ENCODE peak calls at places on chromosomes 2 and 18, in six cellular contexts. T is GM23338, L is ovary, H is psoas muscle, P is upper lobe of right lung, N is adrenal gland. Z is an unnamed sample. For H3K36me3, the result is how much of the 10 kb centered on the place peaks cover.

GRCh38 chr2:125491663-125492062 is 1164.3 kb upstream of the GYPC start:
- DNase-seq in T (no peak), H (no peak), L (no peak), N (no peak), P (no peak), Z (no peak)

GRCh38 chr2:165239230-165239629 is at the start of gene SCN2A:
- DNase-seq in T (peak), H (no peak), N (no peak), P (no peak), L (no peak), Z (no peak)

GRCh38 chr2:47008381-47009280 is 93.0 kb upstream of the MCFD2 start:
- DNase-seq in P (no peak), H (peak), T (peak), L (peak), N (peak), Z (peak)

GRCh38 chr2:221589696-221590095 is 17.6 kb upstream of the EPHA4 start:
- DNase-seq in N (no peak), P (no peak), H (no peak), L (no peak), T (no peak), Z (no peak)

GRCh38 chr2:224334083-224334482 is 67.8 kb downstream of the FAM124B start:
- DNase-seq in H (no peak), P (no peak), N (no peak), T (no peak), L (no peak), Z (no peak)

GRCh38 chr18:37575646-37576045 is 10.0 kb upstream of the CELF4 start:
- DNase-seq in N (no peak), H (no peak), T (no peak), P (peak), L (no peak), Z (no peak)

GRCh38 chr2:72145658-72146329 is 1.9 kb downstream of the CYP26B1 start:
- DNase-seq in T (peak), H (no peak), P (peak), N (peak), L (no peak), Z (no peak)

GRCh38 chr2:10380048-10380926 is 67.8 kb downstream of the ODC1 start:
- DNase-seq in H (no peak), T (no peak), L (no peak), N (no peak), P (no peak), Z (no peak)

GRCh38 chr2:129636692-129637091 is 342.8 kb upstream of the RAB6C start:
- DNase-seq in H (no peak), N (no peak), P (no peak), T (no peak), L (no peak), Z (no peak)

GRCh38 chr18:950882-951539 is 46.3 kb downstream of the ADCYAP1 start:
- DNase-seq in P (no peak), T (no peak), N (no peak), H (no peak), L (no peak), Z (no peak)

GRCh38 chr18:33583901-33584300 is 5.9 kb downstream of the ASXL3 start:
- DNase-seq in H (no peak), N (no peak), T (no peak), L (no peak), P (no peak), Z (no peak)

GRCh38 chr2:132479140-132479539 is 62.5 kb downstream of the GPR39 start:
- DNase-seq in P (no peak), L (no peak), N (no peak), H (no peak), T (no peak), Z (no peak)

GRCh38 chr2:38239452-38239851 is 137.6 kb downstream of the ATL2 start:
- DNase-seq in T (no peak), N (no peak), H (no peak), L (no peak), P (no peak), Z (no peak)

GRCh38 chr2:215171151-215171550 is 32.7 kb upstream of the ABCA12 start:
- DNase-seq in H (no peak), L (no peak), T (no peak), N (no peak), P (no peak), Z (no peak)

GRCh38 chr2:73117441-73117840 is 4.7 kb upstream of the RAB11FIP5 start:
- DNase-seq in H (no peak), L (no peak), P (no peak), N (no peak), T (no peak), Z (no peak)

GRCh38 chr2:103174711-103175110 is 412.9 kb downstream of the TMEM182 start:
- DNase-seq in N (no peak), H (no peak), L (no peak), P (no peak), T (no peak), Z (no peak)

GRCh38 chr18:55031576-55031975 is 72.3 kb upstream of the CCDC68 start:
- DNase-seq in H (no peak), N (no peak), L (no peak), T (no peak), P (no peak), Z (no peak)

GRCh38 chr2:173451137-173451536 is 96.5 kb downstream of the CDCA7 start:
- DNase-seq in P (no peak), T (no peak), L (no peak), H (no peak), N (no peak), Z (no peak)

GRCh38 chr2:159124441-159124911 is 156.0 kb downstream of the TANC1 start:
- DNase-seq in P (no peak), L (peak), N (peak), H (no peak), T (peak), Z (no peak)

GRCh38 chr2:152861349-152861942 is 143.0 kb downstream of the ARL6IP6 start:
- DNase-seq in L (no peak), T (peak), H (no peak), N (no peak), P (no peak), Z (no peak)

GRCh38 chr2:75289771-75290170 is 90.5 kb upstream of the TACR1 start:
- DNase-seq in N (no peak), T (no peak), H (no peak), L (no peak), P (no peak), Z (no peak)

GRCh38 chr2:20637147-20637546 is 13.8 kb downstream of the HS1BP3 start:
- DNase-seq in N (peak), H (no peak), P (no peak), T (no peak), L (no peak), Z (no peak)

GRCh38 chr2:212448698-212449097 is 89.9 kb downstream of the ERBB4 start:
- DNase-seq in H (no peak), T (no peak), P (no peak), L (no peak), N (no peak), Z (no peak)

DNA sequence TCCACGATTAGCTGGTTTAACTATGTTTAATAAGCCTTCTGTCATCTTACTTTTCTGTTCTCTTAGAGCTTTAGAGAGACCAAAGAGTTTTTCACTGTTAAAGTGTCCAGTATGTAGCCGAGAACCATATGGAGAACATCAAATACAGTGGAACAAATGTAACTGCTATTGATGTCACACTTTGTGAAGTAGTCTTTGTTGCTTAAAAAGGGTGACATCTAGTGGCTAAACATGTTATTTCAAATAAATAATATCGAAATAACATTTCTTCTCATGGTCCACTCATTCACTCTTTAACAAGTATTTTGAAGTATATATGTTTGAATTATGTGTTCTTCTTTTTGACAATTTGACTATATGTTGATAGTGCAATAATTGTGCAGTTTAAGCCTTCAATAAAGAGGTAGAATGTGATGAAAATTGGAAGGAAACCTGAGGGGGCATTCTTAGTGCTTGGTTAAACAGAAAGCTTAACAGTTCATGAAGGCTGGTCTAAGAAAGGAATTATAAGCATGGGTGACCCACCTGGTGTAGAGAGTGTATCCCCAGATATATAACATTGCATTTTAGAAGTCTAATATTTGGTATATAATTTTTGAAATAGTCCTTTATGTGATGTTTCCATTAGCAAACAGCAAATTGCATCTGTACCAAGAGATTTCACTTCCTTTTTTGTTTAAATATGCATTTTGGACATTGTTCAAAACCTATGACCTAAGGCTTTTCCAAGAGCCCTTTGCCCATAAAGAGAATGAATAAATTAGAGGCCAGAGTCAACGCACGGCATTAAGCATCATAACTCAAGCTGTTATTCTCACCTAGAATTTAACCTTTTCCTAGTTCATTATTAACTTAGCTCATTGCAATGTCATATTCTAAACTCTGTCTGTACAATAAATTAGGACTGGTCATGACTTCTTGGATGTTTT is 112.1 kb downstream of the KYNU start:
- DNase-seq in L (no peak), N (no peak), H (no peak), T (peak), P (no peak), Z (no peak)
- TF ChIP-seq CTCF in L (no peak), N (peak), H (peak), T (peak), P (peak), Z (peak)

GRCh38 chr2:240018071-240018750 is 6.9 kb downstream of the NDUFA10 start:
- DNase-seq in T (no peak), N (no peak), H (no peak), L (no peak), P (no peak), Z (no peak)

GRCh38 chr2:240013343-240013742 is 11.8 kb downstream of the NDUFA10 start:
- DNase-seq in L (no peak), T (no peak), H (no peak), P (no peak), N (no peak), Z (no peak)

DNA sequence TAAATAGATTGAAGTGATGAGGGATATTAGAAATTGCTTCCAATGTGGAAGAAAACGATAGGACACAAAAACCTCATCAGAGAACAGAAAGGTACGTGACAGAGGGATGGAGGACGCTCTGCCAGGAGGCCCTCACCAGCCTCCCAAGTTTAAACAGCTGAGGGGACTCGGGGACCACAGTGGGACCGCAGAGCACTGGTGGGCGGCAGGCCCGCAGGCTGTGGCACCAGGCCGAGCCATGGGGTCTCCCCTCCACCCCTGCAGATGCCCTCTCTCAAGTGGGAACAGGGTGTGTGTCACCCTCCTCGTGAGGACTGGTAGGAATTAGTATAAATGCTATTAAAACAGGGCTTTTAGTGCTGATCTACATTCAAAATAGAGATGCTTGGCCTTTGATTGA is 10.8 kb downstream of the NDUFA10 start:
- DNase-seq in H (no peak), L (no peak), N (no peak), P (no peak), T (no peak), Z (no peak)
- H3K36me3 ChIP-seq in H (under half), L (under half), N (half or more), P (half or more), T (under half), Z (half or more)

DNA sequence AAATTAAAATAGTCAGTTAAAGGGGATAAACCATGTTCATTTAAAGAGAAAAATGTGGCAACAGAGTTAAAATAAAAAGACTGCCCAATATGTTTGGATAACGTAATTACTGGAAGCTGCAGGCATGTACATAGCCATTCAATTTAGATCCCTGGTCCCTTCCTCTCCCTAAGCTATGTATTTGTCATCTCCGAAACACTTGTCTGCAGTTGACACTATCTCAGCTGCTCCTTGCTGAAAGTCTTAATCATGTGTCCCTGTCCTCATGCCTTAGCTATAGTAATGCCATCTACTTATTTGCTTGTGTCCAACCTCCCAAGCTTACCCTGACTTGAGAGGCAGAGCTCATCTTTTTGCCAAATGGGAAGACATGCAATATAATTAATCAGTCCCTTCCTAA is 173.8 kb upstream of the REV1 start:
- DNase-seq in T (no peak), P (no peak), L (no peak), H (no peak), N (no peak), Z (no peak)
- H3K4me3 ChIP-seq in T (no peak), P (no peak), L (no peak), H (no peak), N (no peak), Z (no peak)

GRCh38 chr2:42098571-42099430 is 51.0 kb downstream of the PKDCC start:
- DNase-seq in T (no peak), N (peak), L (no peak), P (peak), H (peak), Z (no peak)

GRCh38 chr2:42100696-42101585 is 53.1 kb downstream of the PKDCC start:
- DNase-seq in N (peak), H (peak), L (peak), P (peak), T (peak), Z (no peak)

GRCh38 chr2:42101641-42102605 is 54.1 kb downstream of the PKDCC start:
- DNase-seq in L (peak), P (peak), T (peak), H (peak), N (peak), Z (no peak)

GRCh38 chr2:42096869-42097591 is 49.2 kb downstream of the PKDCC start:
- DNase-seq in P (no peak), N (no peak), L (no peak), H (no peak), T (no peak), Z (no peak)

DNA sequence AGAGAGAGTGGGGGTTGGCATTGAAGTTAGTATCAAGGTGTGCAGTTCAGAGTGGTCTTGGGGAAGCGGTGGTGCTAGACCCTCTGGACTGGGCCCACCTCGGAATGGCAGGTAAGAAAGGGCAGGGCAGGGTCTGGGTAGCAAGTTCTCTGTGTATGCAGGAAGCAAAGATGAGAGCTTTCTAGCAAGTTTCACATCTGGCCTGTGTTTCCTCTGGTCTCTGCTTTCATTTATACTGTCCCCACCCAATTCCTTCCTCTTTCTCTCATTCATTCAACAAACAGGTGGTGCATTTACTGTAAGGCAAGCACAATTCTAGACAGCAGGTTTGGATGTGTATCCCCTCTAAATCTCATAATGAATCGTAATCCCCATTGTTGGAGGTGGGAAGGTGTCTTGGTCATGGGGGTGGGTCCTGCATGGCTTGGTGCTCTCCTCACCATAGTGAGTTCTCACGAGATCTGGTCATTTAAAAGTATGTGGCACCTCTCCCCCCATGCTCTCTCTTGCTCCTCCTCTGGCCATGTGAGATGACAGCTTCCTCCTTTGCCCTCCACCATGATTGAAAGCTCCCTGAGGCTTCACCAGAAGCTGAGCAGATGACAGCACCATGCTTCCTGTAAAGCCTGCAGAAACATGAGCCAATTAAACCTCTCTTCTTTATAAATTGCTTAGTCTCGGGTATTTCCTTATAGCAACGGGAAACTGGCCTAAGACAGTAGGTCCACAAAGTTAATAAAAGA is 51.8 kb downstream of the PKDCC start:
- DNase-seq in L (no peak), P (no peak), T (no peak), N (no peak), H (no peak), Z (no peak)
- TF ChIP-seq CTCF in L (no peak), P (no peak), T (no peak), N (no peak), H (no peak), Z (no peak)

GRCh38 chr2:105395691-105396090 is 3.2 kb downstream of the FHL2 start:
- DNase-seq in P (no peak), N (no peak), T (no peak), H (no peak), L (no peak), Z (no peak)
- H3K36me3 ChIP-seq in P (under half), N (under half), T (under half), H (under half), L (under half), Z (under half)

DNA sequence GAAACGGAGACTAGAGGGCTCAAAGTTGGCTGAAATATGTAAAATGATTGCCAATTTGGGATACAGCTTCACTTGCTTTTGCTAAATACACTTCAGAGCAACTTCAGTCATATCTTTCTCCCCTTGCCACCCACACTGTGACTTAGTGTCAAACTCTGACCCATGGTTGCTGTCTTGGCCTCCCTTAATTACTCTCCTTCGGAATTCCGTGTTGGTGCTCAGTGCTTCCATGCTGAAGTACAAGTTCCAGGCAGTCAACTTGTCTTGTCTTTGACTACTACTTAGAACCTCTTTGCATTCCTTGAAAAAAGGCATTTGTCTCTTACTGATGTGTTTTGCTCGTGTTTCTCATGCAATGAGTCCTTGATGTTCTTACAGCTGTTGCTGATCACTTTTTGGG is 145.9 kb downstream of the UBE2E3 start:
- DNase-seq in P (no peak), N (no peak), L (no peak), T (no peak), H (no peak), Z (no peak)
- H3K4me3 ChIP-seq in P (no peak), N (no peak), L (no peak), T (no peak), H (no peak), Z (no peak)